ENCODE peak calls at places on chromosomes 5 and 9, in four cellular contexts. D, I, C and A are unnamed samples.

GRCh38 chr5:132022737-132023136 is 11.3 kb upstream of the ACSL6 start:
- DNase-seq in D (no peak), I (no peak), C (no peak), A (no peak)

GRCh38 chr5:12093586-12093985 is 189.3 kb upstream of the CTNND2 start:
- DNase-seq in D (no peak), I (no peak), C (no peak), A (no peak)

GRCh38 chr5:79202076-79202475 is 33.9 kb upstream of the JMY start:
- DNase-seq in D (no peak), I (no peak), C (no peak), A (no peak)

GRCh38 chr5:56900858-56901578 is 8.4 kb upstream of the SETD9 start:
- DNase-seq in D (peak; percentile 37), I (peak; percentile 2), C (peak; percentile 46), A (no peak)

GRCh38 chr9:8718121-8718725 is 918.6 kb upstream of the DMAC1 start:
- DNase-seq in D (no peak), I (no peak), C (no peak), A (no peak)

GRCh38 chr9:132516301-132516700 is 66.1 kb upstream of the BARHL1 start:
- DNase-seq in D (no peak), I (no peak), C (no peak), A (no peak)

GRCh38 chr9:35510745-35511428 is 21.0 kb downstream of the RUSC2 start:
- DNase-seq in D (no peak), I (no peak), C (no peak), A (no peak)

GRCh38 chr5:106154280-106154716 is 1516.4 kb downstream of the EFNA5 start:
- DNase-seq in D (no peak), I (no peak), C (no peak), A (no peak)

GRCh38 chr5:144187699-144188294 is 17.1 kb downstream of the KCTD16 start:
- DNase-seq in D (peak; percentile 88), I (peak; percentile 67), C (peak; percentile 92), A (peak; percentile 24)

GRCh38 chr5:148962200-148962550 is 100.7 kb downstream of the SH3TC2 start:
- DNase-seq in D (no peak), I (no peak), C (no peak), A (no peak)

GRCh38 chr5:178458140-178458539 is 132.1 kb downstream of the COL23A1 start:
- DNase-seq in D (no peak), I (no peak), C (no peak), A (no peak)

GRCh38 chr5:95723632-95724369 is 7.3 kb upstream of the RHOBTB3 start:
- DNase-seq in D (no peak), I (no peak), C (no peak), A (no peak)

GRCh38 chr5:5589146-5589826 is 166.8 kb downstream of the ICE1 start:
- DNase-seq in D (no peak), I (no peak), C (no peak), A (no peak)

GRCh38 chr5:152246401-152246800 is 158.7 kb downstream of the NMUR2 start:
- DNase-seq in D (no peak), I (no peak), C (peak; percentile 49), A (no peak)

GRCh38 chr9:72524820-72525539 is 3.6 kb downstream of the TMC1 start:
- DNase-seq in D (peak; percentile 56), I (no peak), C (no peak), A (no peak)

GRCh38 chr9:94799578-94800264 is 73.2 kb downstream of the AOPEP start:
- DNase-seq in D (no peak), I (no peak), C (no peak), A (no peak)

GRCh38 chr9:123475407-123475806 is 119.4 kb downstream of the CRB2 start:
- DNase-seq in D (no peak), I (no peak), C (no peak), A (no peak)

GRCh38 chr9:96025995-96026572 is 150.6 kb downstream of the ERCC6L2 start:
- DNase-seq in D (peak; percentile 25), I (no peak), C (no peak), A (no peak)